ENCODE peak calls at places on chromosomes 3 and 15, in ten cellular contexts. O, Y, T, G, M, W, Z, Q, K and H are unnamed samples.

GRCh38 chr3:195820901-195821300 is 9.2 kb upstream of the MUC4 start:
- DNase-seq in Y (no peak), G (no peak), Z (no peak), M (no peak), O (no peak), K (no peak), W (no peak), T (no peak), Q (no peak), H (no peak)

GRCh38 chr3:16828815-16829214 is 55.9 kb upstream of the PLCL2 start:
- DNase-seq in Q (no peak), Z (peak), O (no peak), T (no peak), G (no peak), Y (no peak), M (no peak), K (peak), W (peak), H (no peak)

GRCh38 chr15:90839187-90840071 is 29.0 kb upstream of the FURIN start:
- DNase-seq in M (no peak), K (peak), Y (peak), Q (no peak), G (peak), W (no peak), Z (no peak), O (no peak), T (no peak), H (peak)

GRCh38 chr3:139285691-139286090 is 58.1 kb upstream of the MRPS22 start:
- DNase-seq in O (no peak), T (no peak), Z (no peak), W (no peak), Y (no peak), M (no peak), Q (no peak), K (no peak), G (no peak), H (no peak)

GRCh38 chr15:62439543-62440016 is 274.5 kb upstream of the C2CD4B start:
- DNase-seq in T (no peak), M (no peak), Q (no peak), G (no peak), K (no peak), Z (no peak), W (no peak), O (no peak), Y (no peak), H (no peak)

GRCh38 chr15:40985541-40986330 is 32.5 kb downstream of the CHAC1 start:
- DNase-seq in T (no peak), G (no peak), O (no peak), M (peak), Q (no peak), Y (no peak), W (no peak), Z (no peak), K (peak), H (no peak)

GRCh38 chr3:80769683-80770082 is 991.8 kb downstream of the GBE1 start:
- DNase-seq in W (no peak), O (no peak), T (no peak), Q (no peak), G (no peak), Z (no peak), Y (no peak), M (no peak), K (no peak), H (no peak)

GRCh38 chr15:59177445-59177728 is 29.3 kb upstream of the LDHAL6B start:
- DNase-seq in K (no peak), M (no peak), G (no peak), Z (no peak), T (no peak), W (no peak), Y (no peak), Q (no peak), O (no peak), H (no peak)

GRCh38 chr15:73282567-73283200 is 86.1 kb downstream of the HCN4 start:
- DNase-seq in T (no peak), Y (no peak), W (no peak), Q (no peak), O (no peak), G (no peak), Z (no peak), K (no peak), M (no peak), H (no peak)

GRCh38 chr3:151751161-151751560 is 17.4 kb downstream of the AADACL2 start:
- DNase-seq in W (no peak), M (no peak), Q (no peak), T (no peak), K (peak), Y (no peak), O (no peak), G (peak), Z (no peak), H (peak)

GRCh38 chr15:77358545-77359240 is 61.2 kb downstream of the PEAK1 start:
- DNase-seq in T (no peak), O (no peak), Z (no peak), G (no peak), M (no peak), Q (no peak), Y (no peak), W (no peak), K (peak), H (no peak)

GRCh38 chr3:119352235-119352634 is 58.1 kb downstream of the ARHGAP31 start:
- DNase-seq in M (peak), W (peak), K (peak), Y (no peak), O (no peak), G (no peak), Q (no peak), Z (no peak), T (no peak), H (no peak)

GRCh38 chr3:39469258-39469657 is 1.8 kb downstream of the MOBP start:
- DNase-seq in Q (no peak), M (no peak), Y (no peak), W (no peak), G (no peak), Z (no peak), O (no peak), T (no peak), K (no peak), H (no peak)

GRCh38 chr3:71581981-71582611 is 1.4 kb downstream of the FOXP1 start:
- DNase-seq in Z (no peak), Q (peak), M (no peak), O (no peak), G (no peak), T (peak), W (peak), Y (peak), K (peak), H (no peak)

GRCh38 chr3:45473841-45474240 is 85.5 kb downstream of the LARS2 start:
- DNase-seq in Z (no peak), O (no peak), K (peak), Q (no peak), G (peak), W (no peak), T (no peak), Y (no peak), M (no peak), H (peak)

GRCh38 chr3:125140817-125141595 is 71.5 kb downstream of the SLC12A8 start:
- DNase-seq in W (no peak), G (no peak), O (no peak), Q (no peak), K (peak), Y (no peak), Z (no peak), M (no peak), T (no peak), H (no peak)

GRCh38 chr3:67819447-67819846 is 165.0 kb upstream of the SUCLG2 start:
- DNase-seq in K (peak), Z (no peak), W (no peak), T (no peak), G (no peak), M (no peak), O (no peak), Y (no peak), Q (no peak), H (no peak)

GRCh38 chr3:176430244-176430893 is 766.9 kb downstream of the TBL1XR1 start:
- DNase-seq in O (no peak), Q (peak), W (no peak), M (no peak), G (peak), T (no peak), K (peak), Y (peak), Z (no peak), H (peak)

GRCh38 chr3:25284249-25284648 is 143.8 kb upstream of the RARB start:
- DNase-seq in Y (no peak), W (no peak), Z (no peak), Q (no peak), O (no peak), M (no peak), T (no peak), K (no peak), G (no peak), H (no peak)

GRCh38 chr3:155196131-155197075 is 97.1 kb downstream of the STRIT1 start:
- DNase-seq in O (no peak), G (no peak), M (no peak), Y (no peak), Z (no peak), T (no peak), Q (no peak), K (no peak), W (no peak), H (no peak)

GRCh38 chr15:69117431-69117841 is 43.0 kb upstream of the GLCE start:
- DNase-seq in M (no peak), Q (no peak), Y (no peak), K (no peak), T (no peak), Z (no peak), G (peak), O (no peak), W (no peak), H (no peak)